ENCODE peak calls at places on chromosomes 13 and 19, in four cellular contexts. One of them, this sample, is unnamed.

GRCh38 chr13:34030782-34031181 is 212.8 kb downstream of the RFC3 start:
- DNase-seq in stimulated activated CD8-positive, alpha-beta memory T cell treated with anti-CD3 and anti-CD28 coated beads, Interleukin-7, amount 100 ng/mL, for 48 hours: no peak
- DNase-seq in posterior vena cava: no peak
- DNase-seq in ACHN: no peak
- DNase-seq in this sample: no peak

GRCh38 chr13:85974604-85975366 is 175.6 kb upstream of the SLITRK6 start:
- DNase-seq in stimulated activated CD8-positive, alpha-beta memory T cell treated with anti-CD3 and anti-CD28 coated beads, Interleukin-7, amount 100 ng/mL, for 48 hours: no peak
- DNase-seq in ACHN: peak
- DNase-seq in posterior vena cava: no peak
- DNase-seq in this sample: no peak

GRCh38 chr19:18282788-18283141 is 1.3 kb upstream of the JUND start:
- DNase-seq in ACHN: no peak
- DNase-seq in stimulated activated CD8-positive, alpha-beta memory T cell treated with anti-CD3 and anti-CD28 coated beads, Interleukin-7, amount 100 ng/mL, for 48 hours: no peak
- DNase-seq in posterior vena cava: no peak
- DNase-seq in this sample: no peak

GRCh38 chr19:45645631-45646344 is 6.6 kb upstream of the EML2 start:
- DNase-seq in ACHN: peak
- DNase-seq in stimulated activated CD8-positive, alpha-beta memory T cell treated with anti-CD3 and anti-CD28 coated beads, Interleukin-7, amount 100 ng/mL, for 48 hours: peak
- DNase-seq in posterior vena cava: peak
- DNase-seq in this sample: peak

GRCh38 chr19:2394054-2394668 is 33.2 kb downstream of the TIMM13 start:
- DNase-seq in posterior vena cava: no peak
- DNase-seq in ACHN: no peak
- DNase-seq in stimulated activated CD8-positive, alpha-beta memory T cell treated with anti-CD3 and anti-CD28 coated beads, Interleukin-7, amount 100 ng/mL, for 48 hours: no peak
- DNase-seq in this sample: no peak

GRCh38 chr13:60162096-60162495 is 1.6 kb downstream of the DIAPH3 start:
- DNase-seq in stimulated activated CD8-positive, alpha-beta memory T cell treated with anti-CD3 and anti-CD28 coated beads, Interleukin-7, amount 100 ng/mL, for 48 hours: no peak
- DNase-seq in posterior vena cava: no peak
- DNase-seq in ACHN: peak
- DNase-seq in this sample: no peak

GRCh38 chr19:3821857-3822364 is 35.7 kb upstream of the MATK start:
- DNase-seq in stimulated activated CD8-positive, alpha-beta memory T cell treated with anti-CD3 and anti-CD28 coated beads, Interleukin-7, amount 100 ng/mL, for 48 hours: peak
- DNase-seq in posterior vena cava: peak
- DNase-seq in ACHN: peak
- DNase-seq in this sample: peak

GRCh38 chr13:44967656-44968451 is 21.4 kb downstream of the NUFIP1 start:
- DNase-seq in posterior vena cava: no peak
- DNase-seq in ACHN: no peak
- DNase-seq in stimulated activated CD8-positive, alpha-beta memory T cell treated with anti-CD3 and anti-CD28 coated beads, Interleukin-7, amount 100 ng/mL, for 48 hours: no peak
- DNase-seq in this sample: no peak

GRCh38 chr13:94902722-94903407 is 190.5 kb upstream of the SOX21 start:
- DNase-seq in stimulated activated CD8-positive, alpha-beta memory T cell treated with anti-CD3 and anti-CD28 coated beads, Interleukin-7, amount 100 ng/mL, for 48 hours: no peak
- DNase-seq in ACHN: no peak
- DNase-seq in posterior vena cava: no peak
- DNase-seq in this sample: no peak

GRCh38 chr19:7242601-7243258 is 51.5 kb downstream of the INSR start:
- DNase-seq in ACHN: no peak
- DNase-seq in stimulated activated CD8-positive, alpha-beta memory T cell treated with anti-CD3 and anti-CD28 coated beads, Interleukin-7, amount 100 ng/mL, for 48 hours: no peak
- DNase-seq in posterior vena cava: no peak
- DNase-seq in this sample: no peak

GRCh38 chr13:21060063-21060826 is 1.1 kb downstream of the LATS2 start:
- DNase-seq in ACHN: no peak
- DNase-seq in stimulated activated CD8-positive, alpha-beta memory T cell treated with anti-CD3 and anti-CD28 coated beads, Interleukin-7, amount 100 ng/mL, for 48 hours: no peak
- DNase-seq in posterior vena cava: peak
- DNase-seq in this sample: no peak

GRCh38 chr19:30666301-30666803 is 294.2 kb downstream of the ZNF536 start:
- DNase-seq in posterior vena cava: no peak
- DNase-seq in ACHN: peak
- DNase-seq in stimulated activated CD8-positive, alpha-beta memory T cell treated with anti-CD3 and anti-CD28 coated beads, Interleukin-7, amount 100 ng/mL, for 48 hours: no peak
- DNase-seq in this sample: no peak

GRCh38 chr19:8221161-8221560 is 12.0 kb downstream of the CERS4 start:
- DNase-seq in posterior vena cava: no peak
- DNase-seq in stimulated activated CD8-positive, alpha-beta memory T cell treated with anti-CD3 and anti-CD28 coated beads, Interleukin-7, amount 100 ng/mL, for 48 hours: no peak
- DNase-seq in ACHN: no peak
- DNase-seq in this sample: no peak

GRCh38 chr13:25657062-25657588 is 285.4 kb downstream of the ATP8A2 start:
- DNase-seq in stimulated activated CD8-positive, alpha-beta memory T cell treated with anti-CD3 and anti-CD28 coated beads, Interleukin-7, amount 100 ng/mL, for 48 hours: no peak
- DNase-seq in ACHN: no peak
- DNase-seq in posterior vena cava: no peak
- DNase-seq in this sample: no peak

GRCh38 chr19:49387936-49388372 is at the start of gene KASH5:
- DNase-seq in stimulated activated CD8-positive, alpha-beta memory T cell treated with anti-CD3 and anti-CD28 coated beads, Interleukin-7, amount 100 ng/mL, for 48 hours: peak
- DNase-seq in posterior vena cava: peak
- DNase-seq in ACHN: peak
- DNase-seq in this sample: peak

GRCh38 chr13:44780586-44781280 is 204.6 kb upstream of the TSC22D1 start:
- DNase-seq in stimulated activated CD8-positive, alpha-beta memory T cell treated with anti-CD3 and anti-CD28 coated beads, Interleukin-7, amount 100 ng/mL, for 48 hours: no peak
- DNase-seq in posterior vena cava: no peak
- DNase-seq in ACHN: no peak
- DNase-seq in this sample: no peak

GRCh38 chr13:36914648-36915047 is 5.4 kb downstream of the SMAD9 start:
- DNase-seq in stimulated activated CD8-positive, alpha-beta memory T cell treated with anti-CD3 and anti-CD28 coated beads, Interleukin-7, amount 100 ng/mL, for 48 hours: no peak
- DNase-seq in posterior vena cava: no peak
- DNase-seq in ACHN: no peak
- DNase-seq in this sample: no peak

GRCh38 chr13:23905766-23906165 is 8.5 kb upstream of the C1QTNF9B start:
- DNase-seq in ACHN: no peak
- DNase-seq in posterior vena cava: no peak
- DNase-seq in stimulated activated CD8-positive, alpha-beta memory T cell treated with anti-CD3 and anti-CD28 coated beads, Interleukin-7, amount 100 ng/mL, for 48 hours: no peak
- DNase-seq in this sample: no peak

GRCh38 chr13:99610702-99611289 is 109.5 kb downstream of the TM9SF2 start:
- DNase-seq in ACHN: no peak
- DNase-seq in stimulated activated CD8-positive, alpha-beta memory T cell treated with anti-CD3 and anti-CD28 coated beads, Interleukin-7, amount 100 ng/mL, for 48 hours: no peak
- DNase-seq in posterior vena cava: no peak
- DNase-seq in this sample: no peak

GRCh38 chr13:99663908-99664307 is 162.6 kb downstream of the TM9SF2 start:
- DNase-seq in stimulated activated CD8-positive, alpha-beta memory T cell treated with anti-CD3 and anti-CD28 coated beads, Interleukin-7, amount 100 ng/mL, for 48 hours: no peak
- DNase-seq in posterior vena cava: no peak
- DNase-seq in ACHN: no peak
- DNase-seq in this sample: no peak

GRCh38 chr19:17942582-17943283 is 9.9 kb downstream of the CCDC124 start:
- DNase-seq in stimulated activated CD8-positive, alpha-beta memory T cell treated with anti-CD3 and anti-CD28 coated beads, Interleukin-7, amount 100 ng/mL, for 48 hours: no peak
- DNase-seq in ACHN: no peak
- DNase-seq in posterior vena cava: no peak
- DNase-seq in this sample: no peak

GRCh38 chr19:39329948-39330347 is 5.9 kb downstream of the GMFG start:
- DNase-seq in stimulated activated CD8-positive, alpha-beta memory T cell treated with anti-CD3 and anti-CD28 coated beads, Interleukin-7, amount 100 ng/mL, for 48 hours: no peak
- DNase-seq in ACHN: no peak
- DNase-seq in posterior vena cava: no peak
- DNase-seq in this sample: no peak

GRCh38 chr19:46416077-46416709 is 2.8 kb upstream of the CCDC8 start:
- DNase-seq in posterior vena cava: peak
- DNase-seq in stimulated activated CD8-positive, alpha-beta memory T cell treated with anti-CD3 and anti-CD28 coated beads, Interleukin-7, amount 100 ng/mL, for 48 hours: peak
- DNase-seq in ACHN: peak
- DNase-seq in this sample: no peak

GRCh38 chr19:45470147-45471081 is 2.6 kb downstream of the FOSB start:
- DNase-seq in posterior vena cava: peak
- DNase-seq in stimulated activated CD8-positive, alpha-beta memory T cell treated with anti-CD3 and anti-CD28 coated beads, Interleukin-7, amount 100 ng/mL, for 48 hours: no peak
- DNase-seq in ACHN: peak
- DNase-seq in this sample: no peak

GRCh38 chr19:18894254-18895037 is 1.5 kb downstream of the CERS1 start:
- DNase-seq in stimulated activated CD8-positive, alpha-beta memory T cell treated with anti-CD3 and anti-CD28 coated beads, Interleukin-7, amount 100 ng/mL, for 48 hours: no peak
- DNase-seq in posterior vena cava: peak
- DNase-seq in ACHN: no peak
- DNase-seq in this sample: no peak

GRCh38 chr13:111970501-111971155 is 96.3 kb upstream of the SOX1 start:
- DNase-seq in stimulated activated CD8-positive, alpha-beta memory T cell treated with anti-CD3 and anti-CD28 coated beads, Interleukin-7, amount 100 ng/mL, for 48 hours: no peak
- DNase-seq in posterior vena cava: no peak
- DNase-seq in ACHN: no peak
- DNase-seq in this sample: no peak

GRCh38 chr13:46839399-46839798 is 42.4 kb upstream of the ESD start:
- DNase-seq in stimulated activated CD8-positive, alpha-beta memory T cell treated with anti-CD3 and anti-CD28 coated beads, Interleukin-7, amount 100 ng/mL, for 48 hours: no peak
- DNase-seq in ACHN: no peak
- DNase-seq in posterior vena cava: no peak
- DNase-seq in this sample: no peak

GRCh38 chr19:7792286-7792685 is 29.2 kb downstream of the CLEC4M start:
- DNase-seq in posterior vena cava: no peak
- DNase-seq in ACHN: no peak
- DNase-seq in stimulated activated CD8-positive, alpha-beta memory T cell treated with anti-CD3 and anti-CD28 coated beads, Interleukin-7, amount 100 ng/mL, for 48 hours: no peak
- DNase-seq in this sample: no peak

GRCh38 chr19:8466018-8466417 is 21.2 kb downstream of the HNRNPM start:
- DNase-seq in posterior vena cava: no peak
- DNase-seq in stimulated activated CD8-positive, alpha-beta memory T cell treated with anti-CD3 and anti-CD28 coated beads, Interleukin-7, amount 100 ng/mL, for 48 hours: no peak
- DNase-seq in ACHN: no peak
- DNase-seq in this sample: no peak

GRCh38 chr19:37778613-37779138 is 710 bp downstream of the ZNF573 start:
- DNase-seq in stimulated activated CD8-positive, alpha-beta memory T cell treated with anti-CD3 and anti-CD28 coated beads, Interleukin-7, amount 100 ng/mL, for 48 hours: no peak
- DNase-seq in posterior vena cava: no peak
- DNase-seq in ACHN: no peak
- DNase-seq in this sample: no peak

GRCh38 chr19:28971011-28971410 is 241.9 kb downstream of the UQCRFS1 start:
- DNase-seq in ACHN: no peak
- DNase-seq in stimulated activated CD8-positive, alpha-beta memory T cell treated with anti-CD3 and anti-CD28 coated beads, Interleukin-7, amount 100 ng/mL, for 48 hours: no peak
- DNase-seq in posterior vena cava: no peak
- DNase-seq in this sample: no peak

GRCh38 chr19:11982526-11982925 is 17.7 kb downstream of the ZNF763 start:
- DNase-seq in ACHN: no peak
- DNase-seq in posterior vena cava: no peak
- DNase-seq in stimulated activated CD8-positive, alpha-beta memory T cell treated with anti-CD3 and anti-CD28 coated beads, Interleukin-7, amount 100 ng/mL, for 48 hours: no peak
- DNase-seq in this sample: no peak

This sample was measured in activated CD8-positive, alpha-beta memory T cell treated with anti-CD3 and anti-CD28 coated beads for 48 hours.